ENCODE peak calls at places on chromosome 1, in eight cellular contexts. One of them, this sample, is unnamed.

GRCh38 chr1:96808186-96808585 is 86.6 kb downstream of the PTBP2 start:
- DNase-seq in AG09309: no peak
- DNase-seq in coronary artery: no peak
- DNase-seq in stomach: no peak
- DNase-seq in Calu3: no peak
- DNase-seq in brain microvascular endothelial cell: no peak
- DNase-seq in nephron progenitor cell: no peak
- DNase-seq in GM13977: no peak
- DNase-seq in this sample: no peak

GRCh38 chr1:110428961-110429360 is 21.5 kb upstream of the LAMTOR5 start:
- DNase-seq in brain microvascular endothelial cell: no peak
- DNase-seq in nephron progenitor cell: no peak
- DNase-seq in AG09309: no peak
- DNase-seq in Calu3: no peak
- DNase-seq in GM13977: no peak
- DNase-seq in coronary artery: no peak
- DNase-seq in stomach: no peak
- DNase-seq in this sample: no peak

GRCh38 chr1:119470377-119470776 is 36.6 kb upstream of the HSD3B1 start:
- DNase-seq in nephron progenitor cell: no peak
- DNase-seq in AG09309: no peak
- DNase-seq in GM13977: no peak
- DNase-seq in Calu3: no peak
- DNase-seq in brain microvascular endothelial cell: no peak
- DNase-seq in coronary artery: no peak
- DNase-seq in stomach: no peak
- DNase-seq in this sample: no peak

GRCh38 chr1:172068334-172068733 is 227.0 kb downstream of the DNM3 start:
- DNase-seq in stomach: no peak
- DNase-seq in GM13977: no peak
- DNase-seq in AG09309: no peak
- DNase-seq in coronary artery: no peak
- DNase-seq in Calu3: no peak
- DNase-seq in brain microvascular endothelial cell: no peak
- DNase-seq in nephron progenitor cell: no peak
- DNase-seq in this sample: no peak

GRCh38 chr1:214241060-214241459 is 39.9 kb upstream of the SMYD2 start:
- DNase-seq in stomach: no peak
- DNase-seq in Calu3: no peak
- DNase-seq in AG09309: no peak
- DNase-seq in coronary artery: no peak
- DNase-seq in nephron progenitor cell: no peak
- DNase-seq in brain microvascular endothelial cell: no peak
- DNase-seq in GM13977: no peak
- DNase-seq in this sample: no peak

GRCh38 chr1:63148825-63149645 is 173.3 kb upstream of the FOXD3 start:
- DNase-seq in AG09309: peak
- DNase-seq in GM13977: peak
- DNase-seq in stomach: peak
- DNase-seq in coronary artery: no peak
- DNase-seq in Calu3: peak
- DNase-seq in brain microvascular endothelial cell: peak
- DNase-seq in nephron progenitor cell: peak
- DNase-seq in this sample: peak

GRCh38 chr1:87968259-87968955 is 639.7 kb downstream of the LMO4 start:
- DNase-seq in GM13977: no peak
- DNase-seq in Calu3: no peak
- DNase-seq in nephron progenitor cell: peak
- DNase-seq in brain microvascular endothelial cell: peak
- DNase-seq in stomach: no peak
- DNase-seq in AG09309: no peak
- DNase-seq in coronary artery: peak
- DNase-seq in this sample: no peak

GRCh38 chr1:59422921-59423575 is 126.2 kb downstream of the FGGY start:
- DNase-seq in Calu3: peak
- DNase-seq in GM13977: no peak
- DNase-seq in stomach: peak
- DNase-seq in AG09309: no peak
- DNase-seq in coronary artery: no peak
- DNase-seq in brain microvascular endothelial cell: no peak
- DNase-seq in nephron progenitor cell: no peak
- DNase-seq in this sample: no peak

GRCh38 chr1:218496561-218496960 is 151.4 kb downstream of the TGFB2 start:
- DNase-seq in coronary artery: no peak
- DNase-seq in brain microvascular endothelial cell: peak
- DNase-seq in AG09309: peak
- DNase-seq in Calu3: peak
- DNase-seq in stomach: no peak
- DNase-seq in GM13977: no peak
- DNase-seq in nephron progenitor cell: no peak
- DNase-seq in this sample: no peak

GRCh38 chr1:19672237-19672636 is 7.6 kb downstream of the HTR6 start:
- DNase-seq in stomach: no peak
- DNase-seq in coronary artery: no peak
- DNase-seq in AG09309: no peak
- DNase-seq in nephron progenitor cell: no peak
- DNase-seq in GM13977: no peak
- DNase-seq in Calu3: no peak
- DNase-seq in brain microvascular endothelial cell: no peak
- DNase-seq in this sample: no peak

GRCh38 chr1:24341260-24341659 is 22.1 kb downstream of the GRHL3 start:
- DNase-seq in stomach: no peak
- DNase-seq in Calu3: no peak
- DNase-seq in nephron progenitor cell: no peak
- DNase-seq in GM13977: no peak
- DNase-seq in AG09309: no peak
- DNase-seq in brain microvascular endothelial cell: no peak
- DNase-seq in coronary artery: no peak
- DNase-seq in this sample: no peak

GRCh38 chr1:77834771-77835334 is 53.6 kb upstream of the NEXN start:
- DNase-seq in Calu3: no peak
- DNase-seq in AG09309: no peak
- DNase-seq in nephron progenitor cell: no peak
- DNase-seq in stomach: no peak
- DNase-seq in GM13977: no peak
- DNase-seq in coronary artery: no peak
- DNase-seq in brain microvascular endothelial cell: peak
- DNase-seq in this sample: no peak

GRCh38 chr1:152884966-152885624 is 7.0 kb downstream of the SMCP start:
- DNase-seq in coronary artery: no peak
- DNase-seq in GM13977: no peak
- DNase-seq in nephron progenitor cell: no peak
- DNase-seq in Calu3: no peak
- DNase-seq in AG09309: no peak
- DNase-seq in stomach: no peak
- DNase-seq in brain microvascular endothelial cell: peak
- DNase-seq in this sample: no peak

DNA sequence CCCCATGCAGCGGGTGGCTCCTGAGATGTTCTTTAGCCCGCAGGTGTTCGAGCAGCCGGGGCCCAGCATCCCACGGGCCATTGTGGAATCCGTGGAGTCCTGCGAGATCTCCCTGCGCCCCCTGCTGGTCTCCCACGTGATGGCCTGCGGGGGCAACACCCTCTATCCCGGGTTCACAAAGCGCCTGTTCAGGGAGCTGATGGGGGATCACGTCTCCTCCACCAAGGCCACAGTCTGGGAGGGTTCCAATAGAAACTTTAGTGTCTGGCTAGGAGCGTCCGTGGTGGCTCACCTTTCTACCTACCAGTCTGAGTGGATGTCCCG is 71.0 kb downstream of the ACTL8 start:
- DNase-seq in stomach: peak
- DNase-seq in AG09309: no peak
- DNase-seq in brain microvascular endothelial cell: peak
- DNase-seq in GM13977: peak
- DNase-seq in nephron progenitor cell: peak
- DNase-seq in coronary artery: peak
- DNase-seq in Calu3: peak
- DNase-seq in this sample: peak
- TF ChIP-seq CTCF in stomach: no peak
- TF ChIP-seq CTCF in AG09309: peak
- TF ChIP-seq CTCF in brain microvascular endothelial cell: peak
- TF ChIP-seq CTCF in GM13977: peak
- TF ChIP-seq CTCF in nephron progenitor cell: peak
- TF ChIP-seq CTCF in coronary artery: peak
- TF ChIP-seq CTCF in Calu3: peak
- TF ChIP-seq CTCF in this sample: peak

GRCh38 chr1:94819945-94820746 is at the start of gene SLC44A3:
- DNase-seq in AG09309: no peak
- DNase-seq in brain microvascular endothelial cell: no peak
- DNase-seq in GM13977: peak
- DNase-seq in stomach: peak
- DNase-seq in nephron progenitor cell: peak
- DNase-seq in Calu3: peak
- DNase-seq in coronary artery: no peak
- DNase-seq in this sample: peak
- TF ChIP-seq CTCF in AG09309: peak
- TF ChIP-seq CTCF in brain microvascular endothelial cell: peak
- TF ChIP-seq CTCF in GM13977: no peak
- TF ChIP-seq CTCF in stomach: no peak
- TF ChIP-seq CTCF in nephron progenitor cell: no peak
- TF ChIP-seq CTCF in Calu3: no peak
- TF ChIP-seq CTCF in coronary artery: peak
- TF ChIP-seq CTCF in this sample: no peak

GRCh38 chr1:226409392-226409791 is 1.5 kb upstream of the PARP1 start:
- DNase-seq in nephron progenitor cell: no peak
- DNase-seq in stomach: no peak
- DNase-seq in Calu3: no peak
- DNase-seq in AG09309: no peak
- DNase-seq in brain microvascular endothelial cell: no peak
- DNase-seq in coronary artery: no peak
- DNase-seq in GM13977: no peak
- DNase-seq in this sample: no peak

GRCh38 chr1:226408285-226409184 is 642 bp upstream of the PARP1 start:
- DNase-seq in stomach: no peak
- DNase-seq in Calu3: no peak
- DNase-seq in coronary artery: no peak
- DNase-seq in brain microvascular endothelial cell: no peak
- DNase-seq in GM13977: no peak
- DNase-seq in AG09309: no peak
- DNase-seq in nephron progenitor cell: no peak
- DNase-seq in this sample: no peak

GRCh38 chr1:226407199-226407496 is 745 bp downstream of the PARP1 start:
- DNase-seq in nephron progenitor cell: no peak
- DNase-seq in brain microvascular endothelial cell: no peak
- DNase-seq in GM13977: no peak
- DNase-seq in stomach: no peak
- DNase-seq in AG09309: no peak
- DNase-seq in Calu3: no peak
- DNase-seq in coronary artery: no peak
- DNase-seq in this sample: no peak

GRCh38 chr1:226406401-226406881 is 1.5 kb downstream of the PARP1 start:
- DNase-seq in AG09309: no peak
- DNase-seq in stomach: no peak
- DNase-seq in coronary artery: no peak
- DNase-seq in brain microvascular endothelial cell: no peak
- DNase-seq in nephron progenitor cell: no peak
- DNase-seq in Calu3: no peak
- DNase-seq in GM13977: no peak
- DNase-seq in this sample: peak

GRCh38 chr1:226407497-226408284 is at the start of gene PARP1:
- DNase-seq in brain microvascular endothelial cell: peak
- DNase-seq in stomach: peak
- DNase-seq in Calu3: peak
- DNase-seq in AG09309: peak
- DNase-seq in GM13977: peak
- DNase-seq in nephron progenitor cell: peak
- DNase-seq in coronary artery: peak
- DNase-seq in this sample: peak
- TF ChIP-seq CTCF in brain microvascular endothelial cell: peak
- TF ChIP-seq CTCF in stomach: no peak
- TF ChIP-seq CTCF in Calu3: peak
- TF ChIP-seq CTCF in AG09309: peak
- TF ChIP-seq CTCF in GM13977: peak
- TF ChIP-seq CTCF in nephron progenitor cell: peak
- TF ChIP-seq CTCF in coronary artery: peak
- TF ChIP-seq CTCF in this sample: peak

GRCh38 chr1:160723332-160723731 is 11.7 kb upstream of the CD48 start:
- DNase-seq in GM13977: no peak
- DNase-seq in stomach: no peak
- DNase-seq in nephron progenitor cell: no peak
- DNase-seq in coronary artery: no peak
- DNase-seq in AG09309: no peak
- DNase-seq in Calu3: no peak
- DNase-seq in brain microvascular endothelial cell: no peak
- DNase-seq in this sample: no peak

GRCh38 chr1:160726114-160726497 is 12.9 kb upstream of the SLAMF7 start:
- DNase-seq in coronary artery: no peak
- DNase-seq in AG09309: no peak
- DNase-seq in nephron progenitor cell: no peak
- DNase-seq in GM13977: no peak
- DNase-seq in stomach: no peak
- DNase-seq in Calu3: no peak
- DNase-seq in brain microvascular endothelial cell: no peak
- DNase-seq in this sample: no peak

GRCh38 chr1:160722726-160723125 is 11.1 kb upstream of the CD48 start:
- DNase-seq in AG09309: no peak
- DNase-seq in stomach: no peak
- DNase-seq in coronary artery: no peak
- DNase-seq in Calu3: no peak
- DNase-seq in GM13977: no peak
- DNase-seq in brain microvascular endothelial cell: no peak
- DNase-seq in nephron progenitor cell: no peak
- DNase-seq in this sample: no peak

GRCh38 chr1:160724445-160725242 is 13.0 kb upstream of the CD48 start:
- DNase-seq in GM13977: no peak
- DNase-seq in AG09309: no peak
- DNase-seq in nephron progenitor cell: no peak
- DNase-seq in coronary artery: no peak
- DNase-seq in Calu3: no peak
- DNase-seq in brain microvascular endothelial cell: no peak
- DNase-seq in stomach: no peak
- DNase-seq in this sample: peak

DNA sequence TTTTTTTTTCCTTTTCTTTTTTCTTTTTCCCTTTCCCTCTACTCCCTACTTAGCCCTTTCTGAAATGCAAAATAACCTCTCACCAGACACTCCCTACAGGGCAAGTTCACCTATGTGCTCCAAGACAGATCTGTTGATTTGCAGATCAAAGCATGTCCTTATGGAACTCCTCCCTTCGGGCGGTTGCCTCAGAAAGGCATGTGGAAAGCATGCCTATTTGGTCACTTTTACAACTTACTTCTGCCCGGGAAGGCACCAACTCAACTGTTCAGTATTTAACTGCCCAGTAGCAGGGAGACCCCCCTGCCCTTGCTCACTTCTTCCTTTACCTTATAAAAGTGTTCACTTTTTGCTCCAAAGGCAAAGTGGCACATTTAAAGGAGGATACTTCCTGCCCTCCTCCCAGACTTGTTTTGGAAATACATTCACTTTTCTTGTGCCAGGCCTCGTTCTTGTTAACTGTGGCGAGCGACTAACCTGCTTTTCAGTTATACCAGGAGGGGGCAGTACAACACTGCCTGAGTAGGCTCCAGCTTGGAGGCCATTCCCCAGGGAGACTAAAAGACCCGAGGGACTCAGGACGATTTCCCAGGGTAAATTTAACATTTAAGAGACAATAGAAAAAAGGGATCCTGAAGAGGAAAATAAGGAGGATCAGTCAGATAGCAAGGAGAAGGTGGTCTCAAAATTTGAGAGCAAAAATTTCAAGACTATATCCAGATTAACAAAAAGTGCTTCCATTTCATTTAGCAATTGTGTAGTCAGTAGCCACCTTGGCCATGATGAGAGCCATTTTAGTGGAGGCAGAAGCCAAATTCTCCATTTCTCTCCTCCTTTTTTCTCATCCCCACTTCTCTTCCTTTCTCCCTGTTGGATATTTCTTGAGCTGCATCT is 12.3 kb upstream of the SLAMF7 start:
- DNase-seq in stomach: peak
- DNase-seq in coronary artery: no peak
- DNase-seq in GM13977: peak
- DNase-seq in nephron progenitor cell: peak
- DNase-seq in AG09309: no peak
- DNase-seq in brain microvascular endothelial cell: peak
- DNase-seq in Calu3: peak
- DNase-seq in this sample: peak
- TF ChIP-seq CTCF in stomach: no peak
- TF ChIP-seq CTCF in coronary artery: peak
- TF ChIP-seq CTCF in GM13977: peak
- TF ChIP-seq CTCF in nephron progenitor cell: peak
- TF ChIP-seq CTCF in AG09309: peak
- TF ChIP-seq CTCF in brain microvascular endothelial cell: peak
- TF ChIP-seq CTCF in Calu3: peak
- TF ChIP-seq CTCF in this sample: peak

This sample was measured in activated CD8-positive, alpha-beta T cell treated with anti-CD3 and anti-CD28 coated beads for 36 hours.